ENCODE peak calls at places on chromosomes 5 and 9, in six cellular contexts. K, H, Z, S, E and X are unnamed samples.

GRCh38 chr5:119409235-119409815 is 43.0 kb upstream of the HSD17B4 start:
- DNase-seq in H (no peak), S (no peak), K (no peak), E (no peak), Z (no peak), X (no peak)

GRCh38 chr9:35112257-35113020 is 3.2 kb downstream of the ATOSB start:
- DNase-seq in E (no peak), K (peak), S (no peak), H (no peak), Z (no peak), X (no peak)

GRCh38 chr5:71533614-71534013 is 53.5 kb upstream of the MCCC2 start:
- DNase-seq in H (no peak), Z (peak), K (peak), S (no peak), E (no peak), X (no peak)

GRCh38 chr9:137113385-137114159 is 961 bp downstream of the DPP7 start:
- DNase-seq in K (peak), E (peak), S (no peak), Z (no peak), H (no peak), X (no peak)

GRCh38 chr5:33824516-33825195 is 67.1 kb downstream of the ADAMTS12 start:
- DNase-seq in Z (no peak), H (no peak), E (no peak), S (no peak), K (peak), X (peak)

GRCh38 chr5:84450617-84451414 is 66.1 kb upstream of the EDIL3 start:
- DNase-seq in H (no peak), S (no peak), Z (no peak), E (no peak), K (peak), X (no peak)

GRCh38 chr5:172266071-172266675 is 17.4 kb downstream of the UBTD2 start:
- DNase-seq in Z (no peak), K (no peak), E (no peak), S (no peak), H (no peak), X (no peak)

GRCh38 chr9:28197653-28198052 is 624.4 kb upstream of the C9orf72 start:
- DNase-seq in K (no peak), S (no peak), H (no peak), E (no peak), Z (no peak), X (no peak)

GRCh38 chr9:134187110-134187531 is 22.8 kb upstream of the RNU6ATAC start:
- DNase-seq in H (no peak), K (no peak), Z (no peak), E (peak), S (no peak), X (no peak)

GRCh38 chr5:181181650-181182565 is 23.1 kb downstream of the TRIM7 start:
- DNase-seq in Z (no peak), E (peak), K (peak), S (no peak), H (no peak), X (peak)

GRCh38 chr5:148663509-148663908 is 9.2 kb upstream of the HTR4 start:
- DNase-seq in S (no peak), K (no peak), Z (no peak), H (no peak), E (no peak), X (no peak)

GRCh38 chr9:121230231-121230630 is 28.6 kb upstream of the RAB14 start:
- DNase-seq in S (no peak), Z (no peak), H (no peak), K (no peak), E (no peak), X (no peak)

GRCh38 chr5:88707216-88707965 is 175.6 kb downstream of the MEF2C start:
- DNase-seq in S (no peak), K (peak), H (no peak), E (no peak), Z (no peak), X (no peak)

GRCh38 chr9:129702563-129702962 is 37.1 kb downstream of the PRRX2 start:
- DNase-seq in Z (peak), S (no peak), E (no peak), K (peak), H (no peak), X (peak)

GRCh38 chr9:31519424-31519823 is 865.0 kb upstream of the ACO1 start:
- DNase-seq in K (no peak), Z (no peak), S (no peak), E (no peak), H (no peak), X (no peak)

GRCh38 chr9:130607640-130608420 is 28.5 kb downstream of the FUBP3 start:
- DNase-seq in Z (peak), S (no peak), H (no peak), E (no peak), K (peak), X (no peak)

GRCh38 chr9:119365291-119366027 is 3.8 kb downstream of the BRINP1 start:
- DNase-seq in S (peak), E (no peak), Z (no peak), H (no peak), K (peak), X (peak)

GRCh38 chr9:108162664-108163063 is 673.1 kb upstream of the KLF4 start:
- DNase-seq in S (no peak), Z (peak), K (peak), E (no peak), H (no peak), X (no peak)

GRCh38 chr5:424259-425110 is 18.5 kb upstream of the EXOC3 start:
- DNase-seq in S (no peak), Z (no peak), H (no peak), K (peak), E (no peak), X (no peak)

GRCh38 chr5:6350277-6351090 is 27.9 kb downstream of the MED10 start:
- DNase-seq in Z (no peak), S (no peak), E (no peak), K (no peak), H (no peak), X (no peak)

GRCh38 chr9:93028448-93029006 is 30.0 kb upstream of the SUSD3 start:
- DNase-seq in Z (no peak), K (no peak), S (no peak), H (no peak), E (no peak), X (no peak)

GRCh38 chr5:1041225-1042186 is 32.9 kb downstream of the NKD2 start:
- DNase-seq in S (no peak), K (no peak), H (no peak), Z (no peak), E (no peak), X (no peak)

GRCh38 chr5:159242153-159242552 is 20.9 kb upstream of the UBLCP1 start:
- DNase-seq in Z (no peak), S (no peak), E (no peak), H (no peak), K (peak), X (no peak)

GRCh38 chr5:59588922-59589321 is 304.6 kb downstream of the PDE4D start:
- DNase-seq in H (no peak), S (no peak), K (peak), Z (no peak), E (no peak), X (no peak)

GRCh38 chr9:107929439-107929838 is 439.9 kb upstream of the KLF4 start:
- DNase-seq in E (peak), S (no peak), K (no peak), H (no peak), Z (no peak), X (peak)

GRCh38 chr9:97735070-97735600 is 38.0 kb upstream of the XPA start:
- DNase-seq in H (peak), K (no peak), E (no peak), S (no peak), Z (no peak), X (no peak)

GRCh38 chr9:133664651-133665050 is 28.5 kb downstream of the DBH start:
- DNase-seq in S (no peak), K (no peak), H (no peak), Z (no peak), E (no peak), X (no peak)

GRCh38 chr5:136724161-136724560 is 358.8 kb upstream of the TRPC7 start:
- DNase-seq in S (no peak), Z (no peak), E (no peak), H (no peak), K (no peak), X (no peak)

GRCh38 chr9:133236291-133237071 is 27.4 kb upstream of the OBP2B start:
- DNase-seq in S (no peak), Z (no peak), E (no peak), H (no peak), K (no peak), X (no peak)

GRCh38 chr9:129412814-129413536 is 207.9 kb downstream of the C9orf50 start:
- DNase-seq in K (peak), Z (no peak), E (no peak), H (no peak), S (no peak), X (peak)

GRCh38 chr9:27094640-27095039 is 14.4 kb upstream of the TEK start:
- DNase-seq in E (no peak), H (no peak), S (no peak), K (peak), Z (no peak), X (no peak)

GRCh38 chr9:109320734-109321448 is at the start of gene EPB41L4B:
- DNase-seq in H (peak), K (peak), E (peak), S (peak), Z (peak), X (peak)

GRCh38 chr9:71703172-71703872 is 65.0 kb downstream of the CEMIP2 start:
- DNase-seq in K (no peak), H (no peak), E (no peak), Z (no peak), S (no peak), X (no peak)

GRCh38 chr9:137575382-137575724 is 3.4 kb downstream of the DPH7 start:
- DNase-seq in K (no peak), S (no peak), Z (no peak), H (no peak), E (no peak), X (no peak)

GRCh38 chr5:1763960-1764605 is 35.6 kb downstream of the MRPL36 start:
- DNase-seq in Z (no peak), K (peak), S (no peak), E (no peak), H (no peak), X (no peak)

GRCh38 chr9:110578896-110579752 is at the start of gene SVEP1:
- DNase-seq in H (no peak), E (peak), S (peak), Z (no peak), K (peak), X (peak)

GRCh38 chr9:84669293-84670105 is at the start of gene NTRK2:
- DNase-seq in Z (no peak), K (no peak), H (no peak), E (no peak), S (no peak), X (no peak)

GRCh38 chr9:36163840-36164175 is 5.4 kb upstream of the CCIN start:
- DNase-seq in E (no peak), H (no peak), Z (no peak), K (peak), S (no peak), X (no peak)